ENCODE peak calls at places on chromosomes 6 and 20, in eight cellular contexts. W is IMR-90, D is fibroblast of lung, V is transverse colon, Y is cardiac fibroblast, U is lower lobe of right lung, N is AG04449, C is Peyer's patch. L is an unnamed sample.
A peak's percentile ranks its signal among the peaks of the same experiment; 100 is the strongest.

GRCh38 chr6:138499303-138499991 is at the start of gene NHSL1:
- DNase-seq in U (no peak), W (peak; percentile 26), Y (no peak), C (no peak), V (peak; percentile 59), N (no peak), D (peak; percentile 71), L (no peak)

GRCh38 chr6:33407132-33407718 is 3.6 kb upstream of the PHF1 start:
- DNase-seq in U (no peak), D (peak; percentile 40), V (no peak), N (no peak), Y (peak; percentile 78), W (peak; percentile 69), C (peak; percentile 2), L (peak; percentile 73)

GRCh38 chr6:104312851-104313250 is 546.9 kb downstream of the HACE1 start:
- DNase-seq in U (no peak), D (no peak), Y (peak; percentile 30), N (no peak), V (no peak), W (no peak), C (no peak), L (peak; percentile 15)

GRCh38 chr6:56517155-56517745 is 125.4 kb downstream of the DST start:
- DNase-seq in C (no peak), V (no peak), D (peak; percentile 32), U (no peak), N (no peak), W (peak; percentile 84), Y (peak; percentile 57), L (peak; percentile 81)

GRCh38 chr20:31845300-31845863 is at the start of gene FOXS1:
- DNase-seq in N (no peak), W (no peak), C (no peak), U (no peak), Y (peak; percentile 64), V (no peak), D (no peak), L (no peak)

GRCh38 chr6:161481786-161482516 is 208.1 kb upstream of the AGPAT4 start:
- DNase-seq in Y (peak; percentile 19), V (no peak), W (no peak), N (no peak), D (no peak), U (no peak), C (no peak), L (peak; percentile 74)

GRCh38 chr6:128572286-128572685 is 51.9 kb upstream of the PTPRK start:
- DNase-seq in N (peak; percentile 24), U (no peak), V (no peak), C (no peak), W (peak; percentile 39), Y (no peak), D (no peak), L (peak; percentile 58)

GRCh38 chr6:155215906-155216305 is 47.9 kb upstream of the CLDN20 start:
- DNase-seq in Y (no peak), N (no peak), D (no peak), U (no peak), V (no peak), W (no peak), C (no peak), L (no peak)

GRCh38 chr6:111712398-111712797 is 106.7 kb upstream of the TRAF3IP2 start:
- DNase-seq in V (no peak), W (peak; percentile 95), Y (peak; percentile 74), U (no peak), D (peak; percentile 88), N (peak; percentile 65), C (no peak), L (peak; percentile 56)

GRCh38 chr20:33211817-33212424 is 5.2 kb upstream of the BPIFA3 start:
- DNase-seq in V (peak; percentile 8), C (no peak), Y (peak; percentile 57), N (no peak), W (peak; percentile 33), D (peak; percentile 26), U (peak; percentile 58), L (peak; percentile 44)

GRCh38 chr6:89007209-89008001 is 44.0 kb upstream of the RNGTT start:
- DNase-seq in N (no peak), D (no peak), Y (peak; percentile 34), C (no peak), W (no peak), U (no peak), V (no peak), L (no peak)

GRCh38 chr6:22082278-22082677 is 214.6 kb downstream of the PRL start:
- DNase-seq in N (no peak), C (no peak), V (no peak), D (peak; percentile 62), W (peak; percentile 65), U (no peak), Y (peak; percentile 18), L (peak; percentile 26)

DNA sequence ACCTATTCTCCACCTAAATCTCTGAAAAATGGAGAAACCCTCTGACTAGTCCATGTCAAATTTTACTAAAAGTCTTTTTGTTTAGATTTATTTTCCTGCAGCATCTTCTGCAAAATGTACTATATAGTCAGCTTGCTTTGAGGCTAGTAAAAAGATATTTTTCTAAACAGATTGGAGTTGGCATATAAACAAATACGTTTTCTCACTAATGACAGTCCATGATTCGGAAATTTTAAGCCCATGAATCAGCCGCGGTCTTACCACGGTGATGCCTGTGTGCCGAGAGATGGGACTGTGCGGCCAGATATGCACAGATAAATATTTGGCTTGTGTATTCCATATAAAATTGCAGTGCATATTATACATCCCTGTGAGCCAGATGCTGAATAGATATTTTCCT is 3.2 kb downstream of the FOXC1 start:
- DNase-seq in D (peak; percentile 75), V (no peak), N (no peak), Y (peak; percentile 79), U (no peak), C (no peak), W (peak; percentile 93), L (peak; percentile 80)
- H3K4me3 ChIP-seq in D (peak overlapping the region; percentile 76), V (no peak overlapping the region), N (peak overlapping the region; percentile 72), Y (peak overlapping the region; percentile 56), U (peak overlapping the region; percentile 54), C (peak overlapping the region; percentile 62), W (peak overlapping the region; percentile 85), L (peak overlapping the region; percentile 43)

GRCh38 chr20:44005661-44006060 is 91.0 kb downstream of the TOX2 start:
- DNase-seq in Y (no peak), D (no peak), V (no peak), W (no peak), U (no peak), C (no peak), N (no peak), L (no peak)

GRCh38 chr20:44008806-44009678 is 94.4 kb downstream of the TOX2 start:
- DNase-seq in D (no peak), W (no peak), N (no peak), V (no peak), U (no peak), C (no peak), Y (no peak), L (no peak)

GRCh38 chr20:44006126-44006525 is 91.5 kb downstream of the TOX2 start:
- DNase-seq in N (no peak), V (no peak), U (no peak), D (no peak), Y (no peak), C (no peak), W (no peak), L (no peak)

GRCh38 chr20:44004306-44004915 is 89.8 kb downstream of the TOX2 start:
- DNase-seq in U (no peak), Y (no peak), D (no peak), C (no peak), W (no peak), N (no peak), V (no peak), L (no peak)

GRCh38 chr20:44006578-44006977 is 91.9 kb downstream of the TOX2 start:
- DNase-seq in N (no peak), V (no peak), D (no peak), U (no peak), W (no peak), C (no peak), Y (no peak), L (no peak)
- TF ChIP-seq CTCF in N (no peak), V (no peak), D (no peak), U (no peak), W (no peak), C (no peak), Y (no peak), L (no peak)

GRCh38 chr20:36572701-36573102 is 695 bp upstream of the TGIF2 start:
- DNase-seq in W (peak; percentile 51), Y (no peak), C (no peak), D (peak; percentile 46), V (peak; percentile 31), U (no peak), N (no peak), L (peak; percentile 37)
- H3K4me3 ChIP-seq in W (peak overlapping the region; percentile 26), Y (peak overlapping the region; percentile 27), C (peak overlapping the region; percentile 65), D (peak overlapping the region; percentile 44), V (peak overlapping the region; percentile 17), U (peak overlapping the region; percentile 82), N (peak overlapping the region; percentile 54), L (peak overlapping the region; percentile 26)

DNA sequence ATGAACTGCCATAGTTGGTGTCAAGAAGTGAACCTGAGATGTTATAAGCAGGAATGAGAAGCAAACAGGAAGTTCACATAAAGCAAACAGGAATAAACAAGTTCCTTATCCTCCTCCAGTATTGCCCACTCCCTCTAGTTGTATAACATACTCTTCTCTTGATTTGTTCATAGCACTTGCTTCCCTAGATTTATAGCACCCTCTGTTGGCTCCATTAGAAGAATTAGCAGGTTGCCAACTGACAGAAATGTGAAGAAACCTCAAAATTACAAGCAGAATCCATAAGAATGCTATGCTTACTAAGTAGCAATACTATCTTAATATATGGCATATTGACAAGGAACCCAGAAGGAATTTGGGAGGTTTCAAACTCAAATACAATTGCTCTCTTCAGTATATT is 195.4 kb downstream of the TBX18 start:
- DNase-seq in D (peak; percentile 53), Y (peak; percentile 76), V (no peak), N (no peak), U (no peak), W (peak; percentile 7), C (no peak), L (peak; percentile 73)
- TF ChIP-seq CTCF in D (peak; percentile 51), Y (peak; percentile 54), V (no peak), N (peak; percentile 17), U (no peak), W (peak; percentile 20), C (no peak), L (peak; percentile 49)

GRCh38 chr6:167409078-167409477 is 84.2 kb downstream of the TTLL2 start:
- DNase-seq in V (no peak), Y (no peak), N (no peak), D (no peak), U (no peak), C (no peak), W (no peak), L (no peak)

GRCh38 chr6:167407239-167408064 is 82.6 kb downstream of the TTLL2 start:
- DNase-seq in D (no peak), N (no peak), C (no peak), Y (no peak), W (no peak), U (no peak), V (no peak), L (no peak)

GRCh38 chr6:167409689-167410088 is 84.8 kb downstream of the TTLL2 start:
- DNase-seq in C (no peak), D (no peak), W (no peak), U (no peak), Y (no peak), N (no peak), V (no peak), L (no peak)

GRCh38 chr6:167410510-167410909 is 85.6 kb downstream of the TTLL2 start:
- DNase-seq in D (no peak), Y (no peak), C (peak; percentile 21), N (no peak), W (no peak), V (no peak), U (no peak), L (no peak)

GRCh38 chr6:167408235-167408869 is 83.5 kb downstream of the TTLL2 start:
- DNase-seq in V (no peak), D (no peak), W (no peak), Y (no peak), N (no peak), U (no peak), C (no peak), L (no peak)
- H3K4me3 ChIP-seq in V (no peak overlapping the region), D (no peak overlapping the region), W (no peak overlapping the region), Y (no peak overlapping the region), N (no peak overlapping the region), U (no peak overlapping the region), C (no peak overlapping the region), L (no peak overlapping the region)

L was measured in fibroblast of mammary gland.